ENCODE peak calls at places on chromosomes 16 and 17, in seven cellular contexts. One of them, this sample, is unnamed.
A peak's percentile ranks its signal among the peaks of the same experiment; 100 is the strongest.

GRCh38 chr17:17164156-17164555 is 42.0 kb downstream of the PLD6 start:
- DNase-seq in neural progenitor cell: no peak
- DNase-seq in GM23338: no peak
- DNase-seq in MM.1S: no peak
- DNase-seq in COR-L47: no peak
- DNase-seq in fibroblast of the aortic adventitia: no peak
- DNase-seq in EL: no peak
- DNase-seq in this sample: peak; percentile 73

GRCh38 chr16:67673712-67674580 is 7.3 kb downstream of the C16orf86 start:
- DNase-seq in neural progenitor cell: no peak
- DNase-seq in GM23338: no peak
- DNase-seq in MM.1S: no peak
- DNase-seq in COR-L47: peak; percentile 18
- DNase-seq in fibroblast of the aortic adventitia: no peak
- DNase-seq in EL: no peak
- DNase-seq in this sample: peak; percentile 94

GRCh38 chr17:83201206-83202001 is 122.0 kb downstream of the METRNL start:
- DNase-seq in neural progenitor cell: no peak
- DNase-seq in GM23338: no peak
- DNase-seq in MM.1S: no peak
- DNase-seq in COR-L47: no peak
- DNase-seq in fibroblast of the aortic adventitia: no peak
- DNase-seq in EL: no peak
- DNase-seq in this sample: peak; percentile 40

GRCh38 chr17:27294689-27295630 is 1.0 kb downstream of the WSB1 start:
- DNase-seq in neural progenitor cell: peak; percentile 82
- DNase-seq in GM23338: peak; percentile 87
- DNase-seq in MM.1S: peak; percentile 65
- DNase-seq in COR-L47: peak; percentile 22
- DNase-seq in fibroblast of the aortic adventitia: peak; percentile 93
- DNase-seq in EL: peak; percentile 82
- DNase-seq in this sample: no peak

GRCh38 chr17:2237960-2238359 is 65.6 kb downstream of the SMG6 start:
- DNase-seq in neural progenitor cell: no peak
- DNase-seq in GM23338: no peak
- DNase-seq in MM.1S: no peak
- DNase-seq in COR-L47: no peak
- DNase-seq in fibroblast of the aortic adventitia: no peak
- DNase-seq in EL: peak; percentile 17
- DNase-seq in this sample: no peak

GRCh38 chr17:77458202-77459017 is 317.6 kb downstream of the SEC14L1 start:
- DNase-seq in neural progenitor cell: no peak
- DNase-seq in GM23338: no peak
- DNase-seq in MM.1S: no peak
- DNase-seq in COR-L47: no peak
- DNase-seq in fibroblast of the aortic adventitia: no peak
- DNase-seq in EL: no peak
- DNase-seq in this sample: no peak

GRCh38 chr16:75023019-75023418 is 24.2 kb downstream of the ZNRF1 start:
- DNase-seq in neural progenitor cell: no peak
- DNase-seq in GM23338: no peak
- DNase-seq in MM.1S: no peak
- DNase-seq in COR-L47: no peak
- DNase-seq in fibroblast of the aortic adventitia: no peak
- DNase-seq in EL: peak; percentile 50
- DNase-seq in this sample: no peak

GRCh38 chr17:17042851-17043667 is 802 bp downstream of the MPRIP start:
- DNase-seq in neural progenitor cell: peak; percentile 45
- DNase-seq in GM23338: peak; percentile 54
- DNase-seq in MM.1S: peak; percentile 34
- DNase-seq in COR-L47: no peak
- DNase-seq in fibroblast of the aortic adventitia: peak; percentile 57
- DNase-seq in EL: peak; percentile 74
- DNase-seq in this sample: peak; percentile 82

GRCh38 chr17:82126479-82127314 is 28.7 kb upstream of the FASN start:
- DNase-seq in neural progenitor cell: no peak
- DNase-seq in GM23338: no peak
- DNase-seq in MM.1S: no peak
- DNase-seq in COR-L47: no peak
- DNase-seq in fibroblast of the aortic adventitia: no peak
- DNase-seq in EL: no peak
- DNase-seq in this sample: no peak

GRCh38 chr16:54407596-54407995 is 121.0 kb upstream of the IRX3 start:
- DNase-seq in neural progenitor cell: no peak
- DNase-seq in GM23338: no peak
- DNase-seq in MM.1S: no peak
- DNase-seq in COR-L47: no peak
- DNase-seq in fibroblast of the aortic adventitia: peak; percentile 80
- DNase-seq in EL: peak; percentile 48
- DNase-seq in this sample: no peak

GRCh38 chr17:57603978-57604377 is 141.1 kb downstream of the CCDC182 start:
- DNase-seq in neural progenitor cell: no peak
- DNase-seq in GM23338: no peak
- DNase-seq in MM.1S: peak; percentile 81
- DNase-seq in COR-L47: peak; percentile 11
- DNase-seq in fibroblast of the aortic adventitia: no peak
- DNase-seq in EL: no peak
- DNase-seq in this sample: no peak

GRCh38 chr16:81558444-81559175 is 114.0 kb downstream of the CMIP start:
- DNase-seq in neural progenitor cell: peak; percentile 24
- DNase-seq in GM23338: peak; percentile 61
- DNase-seq in MM.1S: no peak
- DNase-seq in COR-L47: peak; percentile 77
- DNase-seq in fibroblast of the aortic adventitia: no peak
- DNase-seq in EL: no peak
- DNase-seq in this sample: peak; percentile 65

GRCh38 chr17:28327031-28327607 is 8.1 kb downstream of the TMEM97 start:
- DNase-seq in neural progenitor cell: no peak
- DNase-seq in GM23338: no peak
- DNase-seq in MM.1S: no peak
- DNase-seq in COR-L47: no peak
- DNase-seq in fibroblast of the aortic adventitia: no peak
- DNase-seq in EL: no peak
- DNase-seq in this sample: no peak

GRCh38 chr17:4249452-4250029 is 14.2 kb downstream of the ANKFY1 start:
- DNase-seq in neural progenitor cell: peak; percentile 61
- DNase-seq in GM23338: peak; percentile 81
- DNase-seq in MM.1S: peak; percentile 36
- DNase-seq in COR-L47: no peak
- DNase-seq in fibroblast of the aortic adventitia: peak; percentile 68
- DNase-seq in EL: peak; percentile 44
- DNase-seq in this sample: no peak

GRCh38 chr16:53492499-53492898 is 10.5 kb downstream of the AKTIP start:
- DNase-seq in neural progenitor cell: no peak
- DNase-seq in GM23338: no peak
- DNase-seq in MM.1S: no peak
- DNase-seq in COR-L47: no peak
- DNase-seq in fibroblast of the aortic adventitia: no peak
- DNase-seq in EL: no peak
- DNase-seq in this sample: no peak

GRCh38 chr16:65318138-65318537 is 196.3 kb upstream of the CDH11 start:
- DNase-seq in neural progenitor cell: peak; percentile 33
- DNase-seq in GM23338: peak; percentile 28
- DNase-seq in MM.1S: no peak
- DNase-seq in COR-L47: no peak
- DNase-seq in fibroblast of the aortic adventitia: no peak
- DNase-seq in EL: no peak
- DNase-seq in this sample: no peak

GRCh38 chr17:66777689-66778225 is 57.2 kb upstream of the CACNG5 start:
- DNase-seq in neural progenitor cell: peak; percentile 37
- DNase-seq in GM23338: peak; percentile 93
- DNase-seq in MM.1S: no peak
- DNase-seq in COR-L47: peak; percentile 55
- DNase-seq in fibroblast of the aortic adventitia: peak; percentile 22
- DNase-seq in EL: peak; percentile 7
- DNase-seq in this sample: no peak

GRCh38 chr17:43915561-43915960 is 8.2 kb upstream of the MPP2 start:
- DNase-seq in neural progenitor cell: no peak
- DNase-seq in GM23338: no peak
- DNase-seq in MM.1S: no peak
- DNase-seq in COR-L47: no peak
- DNase-seq in fibroblast of the aortic adventitia: peak; percentile 46
- DNase-seq in EL: no peak
- DNase-seq in this sample: no peak

GRCh38 chr16:88686062-88686438 is 257 bp downstream of the SNAI3 start:
- DNase-seq in neural progenitor cell: no peak
- DNase-seq in GM23338: peak; percentile 67
- DNase-seq in MM.1S: peak; percentile 72
- DNase-seq in COR-L47: peak; percentile 65
- DNase-seq in fibroblast of the aortic adventitia: no peak
- DNase-seq in EL: no peak
- DNase-seq in this sample: peak; percentile 84

GRCh38 chr16:46857261-46857962 is 26.4 kb upstream of the C16orf87 start:
- DNase-seq in neural progenitor cell: peak; percentile 8
- DNase-seq in GM23338: peak; percentile 59
- DNase-seq in MM.1S: peak; percentile 12
- DNase-seq in COR-L47: no peak
- DNase-seq in fibroblast of the aortic adventitia: peak; percentile 61
- DNase-seq in EL: peak; percentile 58
- DNase-seq in this sample: no peak

GRCh38 chr16:85048921-85049562 is 21.4 kb downstream of the KIAA0513 start:
- DNase-seq in neural progenitor cell: no peak
- DNase-seq in GM23338: no peak
- DNase-seq in MM.1S: no peak
- DNase-seq in COR-L47: no peak
- DNase-seq in fibroblast of the aortic adventitia: no peak
- DNase-seq in EL: no peak
- DNase-seq in this sample: no peak

GRCh38 chr17:49588312-49588711 is 12.6 kb downstream of the NXPH3 start:
- DNase-seq in neural progenitor cell: no peak
- DNase-seq in GM23338: no peak
- DNase-seq in MM.1S: no peak
- DNase-seq in COR-L47: no peak
- DNase-seq in fibroblast of the aortic adventitia: no peak
- DNase-seq in EL: no peak
- DNase-seq in this sample: no peak

GRCh38 chr17:16255481-16255901 is 38.5 kb downstream of the PIGL start:
- DNase-seq in neural progenitor cell: peak; percentile 70
- DNase-seq in GM23338: peak; percentile 42
- DNase-seq in MM.1S: no peak
- DNase-seq in COR-L47: no peak
- DNase-seq in fibroblast of the aortic adventitia: peak; percentile 85
- DNase-seq in EL: no peak
- DNase-seq in this sample: peak; percentile 78

GRCh38 chr16:1014771-1015495 is 33.4 kb downstream of the SOX8 start:
- DNase-seq in neural progenitor cell: peak; percentile 67
- DNase-seq in GM23338: no peak
- DNase-seq in MM.1S: no peak
- DNase-seq in COR-L47: no peak
- DNase-seq in fibroblast of the aortic adventitia: peak; percentile 11
- DNase-seq in EL: no peak
- DNase-seq in this sample: no peak

GRCh38 chr17:77929871-77930436 is 28.5 kb upstream of the TNRC6C start:
- DNase-seq in neural progenitor cell: no peak
- DNase-seq in GM23338: no peak
- DNase-seq in MM.1S: no peak
- DNase-seq in COR-L47: no peak
- DNase-seq in fibroblast of the aortic adventitia: no peak
- DNase-seq in EL: no peak
- DNase-seq in this sample: no peak

GRCh38 chr16:79261461-79261860 is 339.1 kb downstream of the MAF start:
- DNase-seq in neural progenitor cell: peak; percentile 79
- DNase-seq in GM23338: peak; percentile 74
- DNase-seq in MM.1S: no peak
- DNase-seq in COR-L47: no peak
- DNase-seq in fibroblast of the aortic adventitia: no peak
- DNase-seq in EL: no peak
- DNase-seq in this sample: no peak

GRCh38 chr17:41977991-41978390 is 11.4 kb downstream of the CNP start:
- DNase-seq in neural progenitor cell: no peak
- DNase-seq in GM23338: no peak
- DNase-seq in MM.1S: no peak
- DNase-seq in COR-L47: no peak
- DNase-seq in fibroblast of the aortic adventitia: no peak
- DNase-seq in EL: no peak
- DNase-seq in this sample: no peak

GRCh38 chr17:78817123-78817522 is 23.5 kb downstream of the USP36 start:
- DNase-seq in neural progenitor cell: no peak
- DNase-seq in GM23338: no peak
- DNase-seq in MM.1S: peak; percentile 98
- DNase-seq in COR-L47: no peak
- DNase-seq in fibroblast of the aortic adventitia: no peak
- DNase-seq in EL: no peak
- DNase-seq in this sample: no peak

GRCh38 chr16:24670623-24671454 is 58.6 kb upstream of the TNRC6A start:
- DNase-seq in neural progenitor cell: peak; percentile 67
- DNase-seq in GM23338: peak; percentile 79
- DNase-seq in MM.1S: no peak
- DNase-seq in COR-L47: peak; percentile 76
- DNase-seq in fibroblast of the aortic adventitia: peak; percentile 68
- DNase-seq in EL: peak; percentile 86
- DNase-seq in this sample: peak; percentile 83

GRCh38 chr17:66849136-66849655 is 14.3 kb downstream of the CACNG5 start:
- DNase-seq in neural progenitor cell: no peak
- DNase-seq in GM23338: no peak
- DNase-seq in MM.1S: no peak
- DNase-seq in COR-L47: no peak
- DNase-seq in fibroblast of the aortic adventitia: no peak
- DNase-seq in EL: no peak
- DNase-seq in this sample: no peak

GRCh38 chr16:56874800-56875199 is 9.8 kb downstream of the SLC12A3 start:
- DNase-seq in neural progenitor cell: no peak
- DNase-seq in GM23338: peak; percentile 38
- DNase-seq in MM.1S: no peak
- DNase-seq in COR-L47: no peak
- DNase-seq in fibroblast of the aortic adventitia: peak; percentile 44
- DNase-seq in EL: peak; percentile 15
- DNase-seq in this sample: no peak

GRCh38 chr16:49970818-49971431 is 54.1 kb upstream of the CNEP1R1 start:
- DNase-seq in neural progenitor cell: no peak
- DNase-seq in GM23338: no peak
- DNase-seq in MM.1S: no peak
- DNase-seq in COR-L47: no peak
- DNase-seq in fibroblast of the aortic adventitia: no peak
- DNase-seq in EL: no peak
- DNase-seq in this sample: no peak